ENCODE peak calls at places on chromosomes 6 and 20, in ten cellular contexts. D, A, N, O, B, Q, I, P, L and X are unnamed samples. For H3K36me3, the result is how much of the 10 kb centered on the place peaks cover.

GRCh38 chr6:147158881-147159280 is 45.3 kb upstream of the STXBP5 start:
- DNase-seq in D (no peak), A (no peak), N (no peak), O (no peak), B (no peak), Q (no peak), I (no peak), P (no peak), L (no peak), X (no peak)

GRCh38 chr6:111551521-111552231 is 54.0 kb downstream of the TRAF3IP2 start:
- DNase-seq in D (no peak), A (peak), N (peak), O (peak), B (no peak), Q (no peak), I (no peak), P (no peak), L (peak), X (no peak)

GRCh38 chr20:1005452-1006027 is 3.4 kb upstream of the RSPO4 start:
- DNase-seq in D (no peak), A (peak), N (peak), O (no peak), B (peak), Q (peak), I (no peak), P (peak), L (no peak), X (no peak)

GRCh38 chr6:112038268-112038667 is 15.6 kb upstream of the CCN6 start:
- DNase-seq in D (no peak), A (no peak), N (no peak), O (no peak), B (no peak), Q (peak), I (no peak), P (no peak), L (no peak), X (no peak)

GRCh38 chr6:70059047-70059719 is 192.8 kb downstream of the COL19A1 start:
- DNase-seq in D (no peak), A (no peak), N (no peak), O (no peak), B (no peak), Q (no peak), I (no peak), P (no peak), L (no peak), X (no peak)

GRCh38 chr20:50798650-50799049 is 3.8 kb downstream of the BCAS4 start:
- DNase-seq in D (no peak), A (no peak), N (no peak), O (no peak), B (no peak), Q (no peak), I (no peak), P (no peak), L (no peak), X (no peak)

GRCh38 chr6:36519352-36519751 is 27.9 kb downstream of the STK38 start:
- DNase-seq in D (no peak), A (no peak), N (no peak), O (no peak), B (no peak), Q (no peak), I (no peak), P (no peak), L (no peak), X (no peak)

GRCh38 chr6:9397981-9398559 is 962.7 kb upstream of the SLC35B3 start:
- DNase-seq in D (no peak), A (peak), N (no peak), O (no peak), B (no peak), Q (no peak), I (no peak), P (peak), L (peak), X (no peak)

GRCh38 chr20:6735913-6736845 is 31.3 kb upstream of the BMP2 start:
- DNase-seq in D (no peak), A (no peak), N (no peak), O (no peak), B (no peak), Q (no peak), I (no peak), P (no peak), L (peak), X (no peak)

GRCh38 chr6:168147205-168147738 is 68.3 kb upstream of the FRMD1 start:
- DNase-seq in D (no peak), A (no peak), N (no peak), O (no peak), B (no peak), Q (no peak), I (no peak), P (no peak), L (no peak), X (peak)

GRCh38 chr6:148700713-148701392 is 46.0 kb upstream of the UST start:
- DNase-seq in D (no peak), A (peak), N (no peak), O (no peak), B (no peak), Q (no peak), I (no peak), P (no peak), L (no peak), X (no peak)

GRCh38 chr6:118768904-118769325 is 117.5 kb upstream of the CEP85L start:
- DNase-seq in D (peak), A (no peak), N (no peak), O (no peak), B (no peak), Q (no peak), I (no peak), P (no peak), L (no peak), X (no peak)

GRCh38 chr20:48538856-48539255 is 288.9 kb downstream of the PREX1 start:
- DNase-seq in D (no peak), A (no peak), N (no peak), O (no peak), B (no peak), Q (no peak), I (no peak), P (no peak), L (no peak), X (no peak)

GRCh38 chr6:50829898-50830439 is 11.3 kb downstream of the TFAP2B start:
- DNase-seq in D (no peak), A (no peak), N (no peak), O (no peak), B (no peak), Q (no peak), I (no peak), P (no peak), L (no peak), X (no peak)

GRCh38 chr6:140811642-140812041 is 1321.1 kb upstream of the GJE1 start:
- DNase-seq in D (no peak), A (no peak), N (no peak), O (no peak), B (no peak), Q (no peak), I (no peak), P (no peak), L (no peak), X (no peak)

GRCh38 chr6:145783796-145784195 is 30.8 kb downstream of the FBXO30 start:
- DNase-seq in D (no peak), A (no peak), N (no peak), O (no peak), B (no peak), Q (no peak), I (no peak), P (no peak), L (no peak), X (no peak)

GRCh38 chr6:15434263-15434662 is 188.4 kb downstream of the JARID2 start:
- DNase-seq in D (no peak), A (no peak), N (peak), O (no peak), B (no peak), Q (no peak), I (no peak), P (no peak), L (no peak), X (no peak)

GRCh38 chr6:111481836-111482235 is 1.2 kb downstream of the REV3L start:
- DNase-seq in D (no peak), A (no peak), N (peak), O (no peak), B (no peak), Q (no peak), I (no peak), P (no peak), L (no peak), X (no peak)

GRCh38 chr20:50248104-50248631 is 57.5 kb downstream of the CEBPB start:
- DNase-seq in D (no peak), A (no peak), N (peak), O (peak), B (no peak), Q (no peak), I (no peak), P (no peak), L (peak), X (no peak)

DNA sequence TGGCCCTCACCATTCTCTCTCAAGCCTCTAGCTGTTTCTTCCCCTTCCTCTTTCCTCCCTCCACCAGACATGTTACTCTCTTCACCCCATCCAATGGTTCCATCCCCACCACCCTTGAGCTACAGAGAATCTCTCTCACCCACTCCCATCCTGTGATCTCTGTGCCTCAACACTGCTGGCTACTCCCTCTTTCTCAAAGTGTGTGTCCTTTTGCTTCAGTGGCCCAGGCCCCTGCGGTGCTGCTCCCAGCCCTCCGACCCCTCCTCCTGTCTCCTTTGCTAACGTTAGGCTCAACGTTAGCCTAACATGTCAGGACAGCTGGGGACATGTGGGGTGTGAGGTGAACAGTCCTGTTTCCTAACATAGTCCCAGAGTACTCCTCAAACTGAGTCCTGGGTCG is 5.9 kb downstream of the NELFE start:
- DNase-seq in D (no peak), A (no peak), N (no peak), O (no peak), B (no peak), Q (no peak), I (no peak), P (no peak), L (no peak), X (no peak)
- H3K36me3 ChIP-seq in D (under half), A (under half), N (half or more), O (half or more), B (half or more), Q (under half), I (under half), P (under half), L (half or more), X (half or more)

GRCh38 chr20:30922129-30922528 is 335.3 kb upstream of the DEFB115 start:
- DNase-seq in D (no peak), A (no peak), N (no peak), O (peak), B (no peak), Q (no peak), I (no peak), P (no peak), L (no peak), X (no peak)

GRCh38 chr20:30921286-30922071 is 336.0 kb upstream of the DEFB115 start:
- DNase-seq in D (no peak), A (no peak), N (no peak), O (peak), B (no peak), Q (no peak), I (no peak), P (no peak), L (no peak), X (no peak)

GRCh38 chr20:30919514-30920188 is 337.8 kb upstream of the DEFB115 start:
- DNase-seq in D (no peak), A (no peak), N (no peak), O (peak), B (no peak), Q (no peak), I (no peak), P (no peak), L (no peak), X (no peak)
- TF ChIP-seq EP300 in D (no peak), A (no peak), N (no peak), O (no peak), B (no peak), Q (no peak), I (no peak), P (no peak), L (no peak), X (no peak)

GRCh38 chr6:136783495-136784270 is 8.6 kb downstream of the MAP3K5 start:
- DNase-seq in D (no peak), A (no peak), N (peak), O (no peak), B (no peak), Q (no peak), I (no peak), P (no peak), L (no peak), X (no peak)
- TF ChIP-seq CTCF in D (no peak), A (no peak), N (no peak), O (no peak), B (no peak), Q (no peak), I (no peak), P (no peak), L (no peak), X (no peak)

DNA sequence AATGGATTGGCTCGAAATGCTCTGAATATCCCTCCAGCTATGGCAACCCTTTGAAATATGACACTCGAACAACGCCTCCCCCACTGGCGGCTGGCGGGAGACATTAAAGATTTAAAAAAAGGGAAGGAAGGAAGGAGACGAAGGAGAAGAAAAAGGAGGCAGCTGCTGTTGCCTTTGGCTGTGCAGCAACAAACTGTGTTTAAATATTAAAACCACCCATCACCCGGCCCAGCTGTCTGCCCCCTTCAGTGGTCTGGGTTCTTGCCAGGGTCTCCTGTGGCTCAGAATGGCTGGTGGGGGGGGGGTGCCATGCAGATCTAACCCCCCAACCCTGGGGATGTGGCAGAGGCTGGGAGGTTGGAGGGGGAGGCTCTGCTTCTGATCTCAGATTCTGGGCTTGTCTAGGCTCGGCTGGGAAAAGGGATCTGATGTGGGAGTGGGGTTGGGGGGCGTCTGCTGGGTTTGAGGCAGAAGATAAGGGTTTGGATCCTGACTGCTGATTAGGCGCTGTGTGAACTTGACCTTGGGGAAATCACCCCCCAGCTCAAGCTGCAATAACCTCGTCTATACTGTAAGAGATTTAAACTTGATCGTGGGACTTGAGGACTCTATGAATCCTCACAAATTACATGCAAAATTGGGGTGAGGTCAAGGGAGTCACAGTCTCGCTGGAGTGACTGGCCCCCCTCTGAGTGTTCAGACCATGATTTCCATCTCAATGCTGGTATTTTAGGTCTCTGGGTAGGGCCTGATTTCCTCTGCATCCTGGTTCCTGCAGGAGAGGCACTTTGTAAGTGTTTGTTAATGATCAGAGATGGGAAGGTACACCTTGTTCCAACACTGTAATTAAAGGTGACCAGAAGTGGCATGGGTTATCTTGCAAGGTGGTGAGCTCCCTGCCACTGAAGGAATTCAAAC is 40.3 kb upstream of the BLCAP start:
- DNase-seq in D (no peak), A (no peak), N (peak), O (no peak), B (no peak), Q (no peak), I (no peak), P (no peak), L (no peak), X (peak)
- H3K36me3 ChIP-seq in D (under half), A (under half), N (under half), O (under half), B (under half), Q (under half), I (under half), P (under half), L (under half), X (under half)

DNA sequence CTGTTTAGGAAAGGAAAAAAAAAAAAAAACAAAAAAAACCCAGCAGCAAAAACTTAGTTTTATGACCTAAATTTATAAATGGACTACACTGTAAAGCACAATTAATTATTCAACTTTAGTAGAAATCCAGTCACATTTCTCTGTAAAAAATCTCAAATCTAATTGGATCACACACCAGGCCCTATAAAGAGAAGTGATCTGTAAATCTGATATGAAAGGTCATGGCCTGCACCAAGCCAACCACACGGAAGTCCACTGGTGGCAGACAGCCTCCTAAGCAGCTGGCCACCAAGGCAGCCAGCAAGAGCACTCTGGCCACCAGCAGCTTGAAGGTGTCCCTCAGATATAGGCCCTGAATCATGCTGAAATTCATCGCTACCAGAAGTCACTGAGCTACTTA is 131.6 kb downstream of the HFE start:
- DNase-seq in D (no peak), A (no peak), N (peak), O (no peak), B (no peak), Q (no peak), I (no peak), P (no peak), L (no peak), X (no peak)
- TF ChIP-seq EP300 in D (no peak), A (no peak), N (no peak), O (no peak), B (no peak), Q (no peak), I (no peak), P (no peak), L (no peak), X (no peak)

GRCh38 chr20:19901226-19901625 is 115.9 kb upstream of the NAA20 start:
- DNase-seq in D (no peak), A (no peak), N (no peak), O (no peak), B (no peak), Q (no peak), I (no peak), P (no peak), L (no peak), X (no peak)
- TF ChIP-seq CTCF in D (no peak), A (no peak), N (no peak), O (no peak), B (no peak), Q (no peak), I (no peak), P (no peak), L (no peak), X (no peak)

GRCh38 chr6:142440603-142441293 is 138.9 kb downstream of the ADGRG6 start:
- DNase-seq in D (no peak), A (no peak), N (no peak), O (no peak), B (peak), Q (no peak), I (no peak), P (no peak), L (no peak), X (no peak)

GRCh38 chr6:142438898-142439297 is 137.1 kb downstream of the ADGRG6 start:
- DNase-seq in D (no peak), A (no peak), N (no peak), O (no peak), B (no peak), Q (no peak), I (no peak), P (no peak), L (no peak), X (no peak)

GRCh38 chr6:142444388-142444787 is 142.6 kb downstream of the ADGRG6 start:
- DNase-seq in D (no peak), A (no peak), N (no peak), O (no peak), B (no peak), Q (no peak), I (no peak), P (no peak), L (no peak), X (no peak)

GRCh38 chr6:142443102-142443501 is 141.3 kb downstream of the ADGRG6 start:
- DNase-seq in D (no peak), A (no peak), N (no peak), O (no peak), B (no peak), Q (no peak), I (no peak), P (no peak), L (no peak), X (no peak)

DNA sequence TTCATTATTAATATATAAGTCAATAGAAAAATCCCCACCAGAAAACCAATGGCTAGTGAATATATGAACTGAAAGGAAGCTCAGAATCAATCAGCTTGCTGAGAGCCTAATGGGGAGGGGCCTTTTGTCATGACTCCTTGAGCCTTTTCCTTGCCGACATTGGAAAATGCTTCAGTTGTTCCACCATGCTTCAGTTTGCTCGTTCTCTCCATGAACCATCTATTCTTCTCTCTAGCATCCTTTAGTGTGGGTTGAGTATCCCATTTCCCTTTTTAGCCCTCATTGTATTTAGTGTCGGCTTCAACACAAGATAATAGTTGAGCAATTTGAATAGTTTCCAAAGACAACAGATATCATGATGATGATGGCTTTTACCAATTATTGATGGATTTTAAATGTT is 139.9 kb downstream of the ADGRG6 start:
- DNase-seq in D (no peak), A (no peak), N (no peak), O (no peak), B (no peak), Q (no peak), I (no peak), P (no peak), L (no peak), X (no peak)
- H3K36me3 ChIP-seq in D (under half), A (under half), N (under half), O (under half), B (under half), Q (under half), I (under half), P (half or more), L (under half), X (under half)